ENCODE peak calls at places on chromosomes 12 and 14, in five cellular contexts. L is ELR; Z is stimulated activated CD4-positive, alpha-beta T cell treated with anti-CD3 and anti-CD28 coated beads, TNF-alpha, amount 100 ng/mL, for 48 hours; F is GM19239; H is effector CD4-positive, alpha-beta T cell. S is an unnamed sample.

GRCh38 chr14:49950275-49951250 is 57.7 kb downstream of the ARF6 start:
- DNase-seq in L (peak), Z (no peak), F (no peak), H (no peak), S (no peak)

GRCh38 chr14:50379563-50379962 is 17.1 kb downstream of the CDKL1 start:
- DNase-seq in L (no peak), Z (no peak), F (no peak), H (no peak), S (no peak)

GRCh38 chr14:68685419-68686211 is 107.3 kb downstream of the ZFP36L1 start:
- DNase-seq in L (peak), Z (peak), F (peak), H (peak), S (no peak)

GRCh38 chr14:104791425-104791824 is 4.1 kb downstream of the AKT1 start:
- DNase-seq in L (no peak), Z (no peak), F (no peak), H (no peak), S (no peak)

GRCh38 chr14:64955297-64955696 is 12.8 kb upstream of the GPX2 start:
- DNase-seq in L (no peak), Z (no peak), F (no peak), H (no peak), S (no peak)

GRCh38 chr14:92540472-92541048 is 27.0 kb downstream of the RIN3 start:
- DNase-seq in L (peak), Z (no peak), F (no peak), H (no peak), S (no peak)

GRCh38 chr12:109621864-109622485 is 48.4 kb downstream of the MVK start:
- DNase-seq in L (no peak), Z (no peak), F (no peak), H (no peak), S (no peak)

GRCh38 chr12:132560421-132560830 is 50.0 kb downstream of the LRCOL1 start:
- DNase-seq in L (peak), Z (no peak), F (peak), H (no peak), S (no peak)

GRCh38 chr12:13171921-13172859 is 24.3 kb upstream of the EMP1 start:
- DNase-seq in L (peak), Z (no peak), F (no peak), H (no peak), S (no peak)

GRCh38 chr14:103685276-103686211 is 29.7 kb downstream of the XRCC3 start:
- DNase-seq in L (no peak), Z (no peak), F (no peak), H (no peak), S (no peak)

S was measured in CMK.